ENCODE peak calls at places on chromosomes 5 and 9, in six cellular contexts. G is A673, U is colonic mucosa, S is HCT116, T is mucosa of descending colon, B is heart left ventricle. D is an unnamed sample. For H3K4me1, the result is how much of the 10 kb centered on the place peaks cover.

GRCh38 chr5:56480305-56481146 is 247.4 kb upstream of the ANKRD55 start:
- DNase-seq in G (peak), U (peak), S (no peak), T (peak), B (peak), D (peak)

GRCh38 chr5:148986636-148987035 is 76.2 kb downstream of the SH3TC2 start:
- DNase-seq in G (no peak), U (no peak), S (no peak), T (no peak), B (no peak), D (no peak)

GRCh38 chr5:96963267-96963666 is 27.4 kb downstream of the LNPEP start:
- DNase-seq in G (peak), U (peak), S (no peak), T (no peak), B (peak), D (no peak)

GRCh38 chr5:78808818-78809217 is 160.2 kb upstream of the LHFPL2 start:
- DNase-seq in G (no peak), U (no peak), S (no peak), T (no peak), B (no peak), D (no peak)

GRCh38 chr5:83470920-83471404 is 582 bp upstream of the VCAN start:
- DNase-seq in G (no peak), U (no peak), S (no peak), T (no peak), B (no peak), D (no peak)

GRCh38 chr5:59157001-59157527 is 574.2 kb downstream of the RAB3C start:
- DNase-seq in G (no peak), U (no peak), S (no peak), T (no peak), B (no peak), D (no peak)

GRCh38 chr5:41891066-41891707 is 13.0 kb upstream of the RIMOC1 start:
- DNase-seq in G (no peak), U (no peak), S (no peak), T (no peak), B (no peak), D (no peak)

GRCh38 chr9:106643211-106643930 is 219.6 kb upstream of the ZNF462 start:
- DNase-seq in G (no peak), U (no peak), S (no peak), T (no peak), B (no peak), D (no peak)

GRCh38 chr5:102895223-102895622 is 140.1 kb downstream of the PAM start:
- DNase-seq in G (no peak), U (no peak), S (no peak), T (no peak), B (no peak), D (no peak)

GRCh38 chr9:125999504-125999881 is 252.3 kb downstream of the PBX3 start:
- DNase-seq in G (no peak), U (no peak), S (no peak), T (no peak), B (peak), D (no peak)

GRCh38 chr5:157248771-157249475 is 17.0 kb upstream of the CYFIP2 start:
- DNase-seq in G (no peak), U (peak), S (no peak), T (no peak), B (no peak), D (no peak)

GRCh38 chr9:122252796-122253195 is 11.8 kb downstream of the RBM18 start:
- DNase-seq in G (no peak), U (no peak), S (no peak), T (no peak), B (peak), D (no peak)

GRCh38 chr9:122228191-122228905 is 409 bp downstream of the LHX6 start:
- DNase-seq in G (no peak), U (no peak), S (no peak), T (no peak), B (no peak), D (no peak)

GRCh38 chr5:177454397-177455035 is 7.9 kb downstream of the PRR7 start:
- DNase-seq in G (peak), U (peak), S (peak), T (peak), B (peak), D (peak)

GRCh38 chr9:110935829-110936228 is 102.4 kb downstream of the LPAR1 start:
- DNase-seq in G (no peak), U (no peak), S (no peak), T (no peak), B (no peak), D (no peak)

GRCh38 chr5:95284512-95285405 is at the start of gene MCTP1:
- DNase-seq in G (peak), U (no peak), S (no peak), T (peak), B (no peak), D (peak)

GRCh38 chr9:129606161-129607025 is 14.5 kb downstream of the C9orf50 start:
- DNase-seq in G (no peak), U (no peak), S (no peak), T (no peak), B (peak), D (peak)

GRCh38 chr9:96199006-96199405 is 103.0 kb downstream of the HSD17B3 start:
- DNase-seq in G (no peak), U (no peak), S (no peak), T (no peak), B (no peak), D (no peak)

GRCh38 chr9:14661421-14662059 is 31.7 kb downstream of the ZDHHC21 start:
- DNase-seq in G (peak), U (no peak), S (no peak), T (no peak), B (no peak), D (no peak)

GRCh38 chr5:54844905-54845566 is 140.4 kb downstream of the ESM1 start:
- DNase-seq in G (peak), U (no peak), S (peak), T (no peak), B (no peak), D (no peak)

GRCh38 chr9:107907715-107908114 is 418.1 kb upstream of the KLF4 start:
- DNase-seq in G (no peak), U (no peak), S (no peak), T (no peak), B (no peak), D (no peak)

GRCh38 chr5:61207884-61208283 is 45.6 kb upstream of the SMIM15 start:
- DNase-seq in G (no peak), U (no peak), S (no peak), T (no peak), B (no peak), D (no peak)

GRCh38 chr5:79111387-79111959 is at the start of gene BHMT:
- DNase-seq in G (no peak), U (no peak), S (no peak), T (no peak), B (no peak), D (peak)

GRCh38 chr5:133736512-133736911 is 124.2 kb upstream of the FSTL4 start:
- DNase-seq in G (no peak), U (no peak), S (no peak), T (no peak), B (no peak), D (no peak)

GRCh38 chr9:37201581-37201980 is 81.2 kb downstream of the ZCCHC7 start:
- DNase-seq in G (peak), U (no peak), S (no peak), T (no peak), B (no peak), D (no peak)
- H3K4me1 ChIP-seq in G (half or more), U (under half), S (under half), T (under half), B (under half), D (under half)

GRCh38 chr9:119968837-119969707 is 599.8 kb upstream of the BRINP1 start:
- DNase-seq in G (peak), U (peak), S (peak), T (peak), B (peak), D (peak)

GRCh38 chr9:119974026-119974425 is 604.8 kb upstream of the BRINP1 start:
- DNase-seq in G (no peak), U (no peak), S (no peak), T (no peak), B (no peak), D (no peak)
- H3K4me3 ChIP-seq in G (no peak), U (no peak), S (no peak), T (no peak), B (no peak), D (no peak)

GRCh38 chr9:5480919-5481743 is 29.2 kb upstream of the PDCD1LG2 start:
- DNase-seq in G (no peak), U (no peak), S (no peak), T (no peak), B (no peak), D (no peak)
- TF ChIP-seq CTCF in G (no peak), U (no peak), S (peak), T (no peak), B (no peak), D (no peak)

GRCh38 chr9:78074385-78075291 is 43.0 kb upstream of the GNAQ start:
- DNase-seq in G (no peak), U (no peak), S (no peak), T (no peak), B (no peak), D (no peak)

GRCh38 chr9:78070530-78070929 is 38.9 kb upstream of the GNAQ start:
- DNase-seq in G (no peak), U (no peak), S (no peak), T (no peak), B (no peak), D (no peak)

GRCh38 chr9:78073722-78074121 is 42.1 kb upstream of the GNAQ start:
- DNase-seq in G (no peak), U (no peak), S (no peak), T (no peak), B (no peak), D (no peak)

GRCh38 chr9:78072586-78073199 is 41.1 kb upstream of the GNAQ start:
- DNase-seq in G (no peak), U (no peak), S (no peak), T (no peak), B (no peak), D (no peak)
- H3K4me1 ChIP-seq in G (under half), U (under half), S (under half), T (under half), B (under half), D (under half)

GRCh38 chr5:139390639-139391569 is 1.2 kb upstream of the MZB1 start:
- DNase-seq in G (no peak), U (no peak), S (no peak), T (peak), B (no peak), D (no peak)

GRCh38 chr5:139387611-139388197 is 2.0 kb downstream of the MZB1 start:
- DNase-seq in G (no peak), U (no peak), S (no peak), T (no peak), B (no peak), D (no peak)

GRCh38 chr5:139388198-139388821 is 1.4 kb downstream of the MZB1 start:
- DNase-seq in G (peak), U (peak), S (no peak), T (peak), B (no peak), D (no peak)

GRCh38 chr5:139391570-139392323 is 2.0 kb upstream of the MZB1 start:
- DNase-seq in G (no peak), U (peak), S (no peak), T (peak), B (no peak), D (no peak)

DNA sequence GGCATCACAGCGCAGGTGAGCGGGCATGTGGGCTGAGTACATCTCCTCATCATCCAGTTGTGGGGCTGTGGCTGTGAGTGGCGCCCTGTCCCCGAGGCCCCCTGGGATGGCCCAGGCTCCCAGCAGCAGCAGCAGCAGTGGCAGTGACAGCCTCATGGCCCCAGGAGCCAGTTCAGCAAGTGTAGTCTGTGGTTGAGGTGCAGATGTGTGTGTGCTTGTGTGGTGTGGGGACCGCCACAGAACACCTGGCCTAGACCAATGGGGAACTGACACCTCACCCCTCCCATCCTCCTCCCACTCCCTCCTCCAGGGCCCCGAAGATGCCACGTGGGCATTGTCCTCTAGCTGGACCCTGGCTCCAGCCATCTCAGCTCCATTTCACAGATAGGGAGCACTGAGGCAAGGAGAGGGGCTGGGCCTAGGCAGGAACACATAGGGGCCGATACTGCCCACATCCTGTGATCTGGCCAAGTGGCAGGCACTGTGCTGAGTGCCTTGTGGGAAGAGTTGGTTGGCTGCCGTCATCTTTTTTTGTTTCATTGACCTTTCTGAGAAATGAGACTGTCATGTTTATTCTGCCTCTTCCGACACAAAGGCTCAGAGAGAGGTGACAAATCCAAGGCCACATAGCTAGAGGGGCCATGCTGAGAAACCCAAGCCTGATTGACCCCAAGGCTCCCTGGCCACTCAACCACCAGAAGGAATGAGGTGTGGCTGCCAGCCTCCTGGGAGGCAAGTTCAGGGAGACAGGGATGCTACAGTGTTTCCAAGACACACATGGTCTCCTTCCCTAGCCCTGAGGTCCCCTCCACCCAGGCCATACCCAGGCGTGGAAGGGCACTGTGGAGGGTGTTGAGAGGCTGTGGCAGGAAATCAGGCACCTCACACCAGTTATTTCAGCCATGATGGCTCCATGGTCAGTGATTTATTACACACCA is at the start of gene MZB1:
- DNase-seq in G (no peak), U (no peak), S (no peak), T (peak), B (no peak), D (peak)
- H3K4me3 ChIP-seq in G (no peak), U (peak), S (no peak), T (no peak), B (no peak), D (no peak)

DNA sequence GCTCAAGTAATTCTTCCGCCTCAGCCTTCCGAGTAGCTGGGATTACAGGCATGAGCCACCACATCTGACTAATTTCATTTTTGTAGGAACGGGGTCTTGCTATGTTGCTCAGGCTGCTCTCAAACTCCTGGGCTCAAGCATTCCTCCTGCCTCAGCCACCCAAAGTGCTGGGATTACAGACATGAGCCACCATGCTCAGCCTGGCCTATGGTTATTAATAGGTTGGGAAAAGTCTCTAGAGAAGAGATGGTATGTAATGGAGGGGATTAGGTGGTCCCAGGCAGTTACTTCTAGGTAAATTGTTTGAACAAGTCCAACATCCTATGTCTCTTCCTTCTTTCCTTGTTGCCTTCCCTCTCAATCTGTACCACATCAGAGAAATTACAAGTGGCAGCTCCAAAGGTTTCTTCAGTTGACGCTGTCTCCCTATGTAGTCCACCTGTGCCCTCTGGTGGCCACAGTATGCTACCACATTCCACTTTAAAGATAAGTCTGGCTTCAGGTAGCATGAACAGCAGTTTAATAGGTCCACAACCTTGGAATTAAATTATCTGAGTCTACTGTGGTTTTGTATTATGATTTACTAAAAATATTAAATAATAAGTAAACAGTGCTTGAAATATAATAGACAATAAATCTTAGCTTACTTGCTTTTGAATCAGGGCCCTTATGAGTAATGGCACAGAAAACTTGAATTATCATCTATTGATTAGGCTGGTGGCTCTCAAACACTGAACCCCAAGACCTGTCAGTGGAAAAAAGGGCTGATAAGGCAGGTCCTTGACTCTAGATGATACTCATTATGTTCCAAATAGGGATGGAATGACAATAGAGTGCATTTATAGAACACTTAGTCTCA is 9.7 kb downstream of the TIGD6 start:
- DNase-seq in G (peak), U (peak), S (peak), T (peak), B (peak), D (no peak)
- TF ChIP-seq CTCF in G (peak), U (peak), S (peak), T (peak), B (peak), D (peak)

GRCh38 chr9:137158625-137159024 is 11.2 kb downstream of the LRRC26 start:
- DNase-seq in G (no peak), U (no peak), S (no peak), T (no peak), B (no peak), D (no peak)
- H3K4me1 ChIP-seq in G (under half), U (under half), S (under half), T (under half), B (under half), D (under half)

GRCh38 chr5:80964491-80964890 is 4.3 kb downstream of the RASGRF2 start:
- DNase-seq in G (peak), U (no peak), S (no peak), T (no peak), B (no peak), D (no peak)
- H3K4me3 ChIP-seq in G (peak), U (no peak), S (no peak), T (no peak), B (no peak), D (no peak)